ENCODE peak calls at places on chromosome 2, in five cellular contexts. U, R, Q, S and A are unnamed samples.

GRCh38 chr2:24047703-24048033 is 477 bp upstream of the WDCP start:
- DNase-seq in U (no peak), R (no peak), Q (no peak), S (no peak), A (no peak)

GRCh38 chr2:194346189-194346588 is 1310.8 kb upstream of the SLC39A10 start:
- DNase-seq in U (no peak), R (no peak), Q (no peak), S (no peak), A (no peak)

GRCh38 chr2:9991829-9992273 is 40.4 kb downstream of the GRHL1 start:
- DNase-seq in U (no peak), R (no peak), Q (no peak), S (no peak), A (no peak)

GRCh38 chr2:70340075-70340474 is 38.2 kb upstream of the FAM136A start:
- DNase-seq in U (no peak), R (no peak), Q (no peak), S (no peak), A (no peak)

GRCh38 chr2:54047076-54047475 is 68.3 kb upstream of the ACYP2 start:
- DNase-seq in U (no peak), R (no peak), Q (no peak), S (no peak), A (no peak)

GRCh38 chr2:73418343-73418742 is 32.7 kb downstream of the ALMS1 start:
- DNase-seq in U (peak), R (peak), Q (no peak), S (no peak), A (no peak)

GRCh38 chr2:105748564-105748963 is 3.9 kb downstream of the NCK2 start:
- DNase-seq in U (no peak), R (no peak), Q (no peak), S (no peak), A (no peak)

GRCh38 chr2:102927854-102928267 is 166.0 kb downstream of the TMEM182 start:
- DNase-seq in U (no peak), R (no peak), Q (no peak), S (no peak), A (no peak)

GRCh38 chr2:101717041-101717817 is 19.7 kb downstream of the MAP4K4 start:
- DNase-seq in U (no peak), R (no peak), Q (no peak), S (no peak), A (no peak)

GRCh38 chr2:107553534-107553933 is 273.2 kb upstream of the RGPD4 start:
- DNase-seq in U (no peak), R (no peak), Q (no peak), S (no peak), A (no peak)

GRCh38 chr2:20235655-20236302 is 10.8 kb upstream of the SDC1 start:
- DNase-seq in U (no peak), R (no peak), Q (no peak), S (no peak), A (no peak)

GRCh38 chr2:38246105-38246504 is 131.0 kb downstream of the ATL2 start:
- DNase-seq in U (no peak), R (no peak), Q (no peak), S (no peak), A (no peak)

GRCh38 chr2:20011276-20012031 is 1.0 kb downstream of the MATN3 start:
- DNase-seq in U (no peak), R (no peak), Q (no peak), S (no peak), A (no peak)

DNA sequence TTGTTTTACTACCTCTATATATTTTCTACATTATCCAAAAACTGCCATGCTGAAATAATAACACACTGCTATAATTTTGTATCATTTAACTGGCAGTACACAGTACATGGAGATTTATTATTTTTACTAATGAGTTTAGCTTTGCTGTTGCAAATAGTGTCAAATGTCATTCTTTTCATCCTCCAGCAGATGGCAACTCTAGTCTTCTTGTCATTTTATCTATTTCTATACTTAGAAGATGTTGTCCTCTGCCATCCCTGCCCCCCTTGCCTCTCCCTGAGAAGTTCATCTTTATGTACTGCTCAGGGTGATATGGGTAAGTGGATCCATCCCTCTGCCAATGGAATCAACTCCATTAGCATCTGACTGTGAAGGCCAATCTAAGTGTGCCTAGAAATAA is 21.7 kb upstream of the LRRTM1 start:
- DNase-seq in U (no peak), R (peak), Q (peak), S (no peak), A (peak)
- TF ChIP-seq CTCF in U (peak), R (peak), Q (peak), S (peak), A (no peak)

GRCh38 chr2:198659471-198659870 is 798.3 kb downstream of the SATB2 start:
- DNase-seq in U (no peak), R (no peak), Q (no peak), S (no peak), A (no peak)

GRCh38 chr2:198660491-198660890 is 797.2 kb downstream of the SATB2 start:
- DNase-seq in U (no peak), R (no peak), Q (no peak), S (no peak), A (no peak)

GRCh38 chr2:198656869-198657268 is 800.9 kb downstream of the SATB2 start:
- DNase-seq in U (no peak), R (no peak), Q (no peak), S (no peak), A (no peak)

GRCh38 chr2:198662916-198663315 is 794.8 kb downstream of the SATB2 start:
- DNase-seq in U (no peak), R (no peak), Q (no peak), S (no peak), A (no peak)

GRCh38 chr2:198657520-198658121 is 800.1 kb downstream of the SATB2 start:
- DNase-seq in U (no peak), R (no peak), Q (no peak), S (no peak), A (peak)
- TF ChIP-seq CTCF in U (peak), R (peak), Q (peak), S (peak), A (peak)

DNA sequence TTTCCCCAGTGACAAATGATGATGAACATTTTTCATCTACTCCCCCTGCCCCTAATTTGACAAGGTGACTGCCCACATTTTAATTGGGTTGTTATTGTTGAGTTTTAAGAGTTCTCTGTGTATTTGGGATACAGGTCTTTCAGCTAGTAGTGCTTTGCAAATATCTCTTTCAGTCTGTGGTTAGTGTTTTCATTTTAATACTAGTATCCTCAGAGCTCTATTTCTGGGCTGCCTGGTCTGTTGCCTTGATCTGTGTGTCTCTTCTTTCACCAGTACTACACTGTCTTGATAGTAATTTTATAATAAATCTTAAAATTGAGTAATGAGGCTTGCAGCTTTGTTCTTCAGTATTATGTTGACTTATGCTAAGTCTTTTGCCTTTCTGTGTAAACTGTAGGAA is 19.7 kb downstream of the EIF5B start:
- DNase-seq in U (no peak), R (no peak), Q (no peak), S (no peak), A (no peak)
- TF ChIP-seq CTCF in U (no peak), R (no peak), Q (no peak), S (no peak), A (no peak)

DNA sequence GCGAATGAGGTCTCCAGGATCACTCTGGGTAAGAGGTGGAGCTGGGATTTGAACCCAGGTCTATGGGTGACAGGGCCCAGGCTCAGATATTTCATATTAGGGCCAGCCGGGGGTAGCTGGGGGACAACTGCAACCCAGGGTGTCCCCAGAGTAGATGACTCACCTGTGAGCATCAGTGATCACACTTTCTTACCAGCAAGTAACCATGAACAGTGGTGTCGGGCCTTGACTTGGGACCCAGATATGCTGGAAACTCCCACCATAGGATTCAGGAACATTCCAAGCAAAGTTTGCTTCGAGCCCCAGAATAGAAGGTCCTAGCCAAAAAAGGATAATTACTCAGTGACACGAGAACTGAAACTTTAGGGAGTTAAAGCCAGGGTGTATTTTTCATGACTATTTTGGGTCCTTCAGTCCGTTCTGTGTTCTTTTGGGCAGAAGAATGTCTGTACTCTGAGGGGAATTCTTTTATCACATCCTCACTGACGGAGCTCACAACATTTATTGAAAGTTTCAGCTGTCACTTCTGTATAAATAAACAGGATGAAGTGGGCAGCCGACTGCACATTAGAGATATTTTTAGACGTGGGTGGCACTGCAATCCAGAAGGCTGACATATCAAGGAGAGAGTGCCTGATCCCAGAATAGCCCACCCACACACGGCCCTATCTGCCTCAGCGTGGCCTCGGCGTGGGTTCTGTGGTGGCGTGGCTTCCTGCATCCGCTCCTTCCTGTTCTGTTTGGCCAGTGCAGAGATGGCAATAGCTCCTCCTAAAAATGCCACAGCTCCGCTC is 45.6 kb downstream of the RAMP1 start:
- DNase-seq in U (peak), R (peak), Q (no peak), S (no peak), A (no peak)
- TF ChIP-seq CTCF in U (no peak), R (no peak), Q (no peak), S (no peak), A (no peak)

GRCh38 chr2:57550912-57551311 is 495.7 kb upstream of the VRK2 start:
- DNase-seq in U (no peak), R (no peak), Q (no peak), S (no peak), A (no peak)

GRCh38 chr2:57552885-57553284 is 493.7 kb upstream of the VRK2 start:
- DNase-seq in U (no peak), R (no peak), Q (no peak), S (no peak), A (no peak)

GRCh38 chr2:57546478-57546877 is 500.1 kb upstream of the VRK2 start:
- DNase-seq in U (no peak), R (no peak), Q (no peak), S (no peak), A (no peak)

GRCh38 chr2:57544626-57545025 is 502.0 kb upstream of the VRK2 start:
- DNase-seq in U (no peak), R (no peak), Q (no peak), S (no peak), A (no peak)

GRCh38 chr2:57549642-57550102 is 496.9 kb upstream of the VRK2 start:
- DNase-seq in U (no peak), R (no peak), Q (no peak), S (no peak), A (no peak)
- TF ChIP-seq CTCF in U (peak), R (no peak), Q (no peak), S (peak), A (peak)

GRCh38 chr2:153770359-153770991 is 101.2 kb upstream of the GALNT13 start:
- DNase-seq in U (no peak), R (no peak), Q (no peak), S (peak), A (no peak)
- TF ChIP-seq CTCF in U (no peak), R (no peak), Q (no peak), S (peak), A (no peak)

DNA sequence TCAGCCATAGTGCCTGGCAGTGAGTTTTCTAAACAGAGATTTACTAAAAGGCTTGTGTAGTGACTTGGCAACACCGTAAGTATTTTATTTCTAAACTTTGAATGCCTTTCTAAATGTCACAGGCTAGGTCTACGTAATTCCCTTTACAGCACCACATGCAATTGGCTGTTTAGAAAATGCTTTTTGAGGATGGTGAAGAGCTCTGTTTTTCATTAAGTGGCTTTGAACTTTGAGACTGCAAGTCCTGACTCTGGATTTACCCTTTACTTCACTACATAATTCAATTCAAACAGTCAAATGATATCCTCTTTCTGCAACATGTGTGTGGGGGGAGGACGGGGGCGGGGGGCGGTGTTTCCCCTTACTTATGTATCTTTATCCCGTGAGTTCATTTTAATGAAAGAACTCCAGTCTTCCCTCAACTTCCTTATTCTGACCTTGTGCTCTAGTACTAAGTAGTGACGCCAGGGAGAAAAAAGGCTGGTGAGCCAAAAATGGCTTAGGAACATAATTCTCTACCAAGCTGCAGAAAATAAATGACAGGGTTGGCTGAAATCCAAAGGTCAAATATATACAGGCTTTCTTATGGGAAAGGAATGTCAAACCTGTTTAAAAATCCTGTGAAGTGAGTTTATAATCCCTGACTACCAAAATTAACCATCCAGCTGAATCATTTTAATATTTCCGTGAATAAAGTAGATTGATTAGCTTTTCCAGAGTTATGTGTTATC is 119.6 kb downstream of the SLC8A1 start:
- DNase-seq in U (peak), R (no peak), Q (peak), S (no peak), A (no peak)
- TF ChIP-seq CTCF in U (no peak), R (no peak), Q (no peak), S (no peak), A (no peak)

DNA sequence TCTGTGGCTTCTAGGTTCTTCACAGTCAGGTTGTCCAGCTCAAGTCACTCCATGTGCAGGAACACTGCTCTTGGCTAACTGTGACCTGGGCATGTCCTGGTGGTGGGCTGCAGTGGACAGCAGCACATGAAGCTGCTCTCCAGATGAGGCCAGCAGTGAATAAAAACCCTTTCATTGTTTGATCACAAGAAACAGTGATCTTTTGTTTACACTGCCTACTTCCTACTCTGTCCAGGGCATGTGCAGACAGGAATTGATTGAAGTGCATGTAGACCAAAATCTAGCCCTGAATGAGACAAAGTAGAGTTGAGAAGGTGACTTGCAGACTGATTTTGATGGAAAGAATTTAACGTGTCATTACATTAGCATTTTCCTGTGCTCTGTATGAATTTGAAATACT is 34.9 kb downstream of the BCL2L11 start:
- DNase-seq in U (no peak), R (no peak), Q (no peak), S (no peak), A (no peak)
- TF ChIP-seq CTCF in U (no peak), R (no peak), Q (no peak), S (no peak), A (no peak)